ENCODE peak calls at places on chromosomes 3 and 15, in six cellular contexts. B is spleen, A is sigmoid colon, J is HCT116, R is HepG2, Z is GM23338. P is an unnamed sample.
A peak's percentile ranks its signal among the peaks of the same experiment; 100 is the strongest.

GRCh38 chr3:43905157-43905556 is 214.4 kb downstream of the ABHD5 start:
- DNase-seq in A (no peak), B (no peak), R (no peak), J (no peak), Z (no peak), P (no peak)

GRCh38 chr3:193190387-193190786 is 50.6 kb upstream of the PLAAT1 start:
- DNase-seq in J (peak; percentile 19), B (no peak), R (peak; percentile 23), A (no peak), Z (peak; percentile 94), P (no peak)

GRCh38 chr3:50777680-50778079 is 103.0 kb downstream of the DOCK3 start:
- DNase-seq in Z (no peak), R (no peak), B (no peak), A (no peak), J (no peak), P (no peak)

GRCh38 chr15:74896316-74896715 is 6.5 kb downstream of the MPI start:
- DNase-seq in J (no peak), R (no peak), B (peak; percentile 9), A (no peak), Z (no peak), P (no peak)

GRCh38 chr3:193829781-193830180 is 236.8 kb downstream of the OPA1 start:
- DNase-seq in R (no peak), B (no peak), A (no peak), J (peak; percentile 76), Z (no peak), P (peak; percentile 37)

GRCh38 chr3:197950661-197951029 is 655 bp downstream of the RPL35A start:
- DNase-seq in J (no peak), R (no peak), B (no peak), A (no peak), Z (no peak), P (no peak)

GRCh38 chr3:44060164-44060563 is 181.5 kb upstream of the TOPAZ1 start:
- DNase-seq in B (no peak), A (no peak), R (no peak), Z (no peak), J (no peak), P (no peak)

GRCh38 chr3:128794067-128794768 is 68.2 kb downstream of the RAB7A start:
- DNase-seq in Z (no peak), R (no peak), J (peak; percentile 42), A (no peak), B (no peak), P (no peak)

GRCh38 chr3:11643212-11644087 is at the start of gene VGLL4:
- DNase-seq in R (peak; percentile 80), J (peak; percentile 46), A (peak; percentile 95), Z (peak; percentile 92), B (peak; percentile 95), P (peak; percentile 86)

GRCh38 chr3:129938140-129938930 is 36.2 kb upstream of the TRH start:
- DNase-seq in Z (peak; percentile 11), A (peak; percentile 45), J (no peak), R (no peak), B (no peak), P (no peak)

GRCh38 chr15:66751579-66751978 is 49.5 kb downstream of the SMAD6 start:
- DNase-seq in B (peak; percentile 47), Z (no peak), A (peak; percentile 65), R (peak; percentile 60), J (peak; percentile 72), P (no peak)

GRCh38 chr3:152835311-152836102 is 576 bp downstream of the P2RY1 start:
- DNase-seq in Z (peak; percentile 75), A (peak; percentile 80), B (peak; percentile 84), R (no peak), J (no peak), P (peak; percentile 61)

GRCh38 chr15:101133751-101134261 is 118.0 kb downstream of the CHSY1 start:
- DNase-seq in J (no peak), B (peak; percentile 78), Z (peak; percentile 53), A (no peak), R (no peak), P (no peak)

GRCh38 chr15:88950600-88951160 is 37.5 kb upstream of the MFGE8 start:
- DNase-seq in Z (no peak), R (no peak), A (no peak), B (no peak), J (no peak), P (no peak)

GRCh38 chr15:92954578-92954977 is 54.5 kb downstream of the CHD2 start:
- DNase-seq in R (peak; percentile 33), Z (peak; percentile 50), J (no peak), B (no peak), A (no peak), P (no peak)

GRCh38 chr3:187207624-187208023 is 10.3 kb downstream of the RTP1 start:
- DNase-seq in J (no peak), R (no peak), A (no peak), B (no peak), Z (no peak), P (no peak)

GRCh38 chr3:141240290-141241247 is 8.9 kb downstream of the PXYLP1 start:
- DNase-seq in J (no peak), R (no peak), B (no peak), A (no peak), Z (no peak), P (no peak)

GRCh38 chr3:43691120-43692002 is 623 bp downstream of the ABHD5 start:
- DNase-seq in R (peak; percentile 30), Z (peak; percentile 93), J (peak; percentile 68), B (peak; percentile 93), A (peak; percentile 82), P (peak; percentile 82)

DNA sequence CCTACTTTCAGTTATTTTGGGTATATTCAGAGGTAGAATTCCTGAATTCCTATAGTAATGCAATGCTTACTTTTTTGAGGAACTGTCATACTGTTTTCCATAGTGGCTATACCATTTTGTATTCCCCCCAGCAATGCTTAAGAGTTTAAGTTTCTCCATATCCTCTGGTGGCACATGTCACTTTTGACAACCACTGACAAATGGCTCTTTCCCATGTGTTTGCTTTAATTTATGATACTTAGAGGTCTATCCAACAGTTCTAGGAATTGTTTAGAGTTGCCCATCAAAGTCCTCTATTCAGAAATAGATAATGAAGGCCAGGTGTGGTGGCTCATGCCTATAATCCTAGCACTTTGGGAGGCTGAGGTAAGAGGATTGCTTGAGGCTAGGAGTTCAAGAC is 128.9 kb upstream of the CFAP20DC start:
- DNase-seq in A (no peak), J (no peak), R (no peak), Z (no peak), B (no peak), P (no peak)
- H3K27ac ChIP-seq in A (no peak overlapping the region), J (no peak overlapping the region), R (no peak overlapping the region), Z (no peak overlapping the region), B (no peak overlapping the region), P (no peak overlapping the region)

DNA sequence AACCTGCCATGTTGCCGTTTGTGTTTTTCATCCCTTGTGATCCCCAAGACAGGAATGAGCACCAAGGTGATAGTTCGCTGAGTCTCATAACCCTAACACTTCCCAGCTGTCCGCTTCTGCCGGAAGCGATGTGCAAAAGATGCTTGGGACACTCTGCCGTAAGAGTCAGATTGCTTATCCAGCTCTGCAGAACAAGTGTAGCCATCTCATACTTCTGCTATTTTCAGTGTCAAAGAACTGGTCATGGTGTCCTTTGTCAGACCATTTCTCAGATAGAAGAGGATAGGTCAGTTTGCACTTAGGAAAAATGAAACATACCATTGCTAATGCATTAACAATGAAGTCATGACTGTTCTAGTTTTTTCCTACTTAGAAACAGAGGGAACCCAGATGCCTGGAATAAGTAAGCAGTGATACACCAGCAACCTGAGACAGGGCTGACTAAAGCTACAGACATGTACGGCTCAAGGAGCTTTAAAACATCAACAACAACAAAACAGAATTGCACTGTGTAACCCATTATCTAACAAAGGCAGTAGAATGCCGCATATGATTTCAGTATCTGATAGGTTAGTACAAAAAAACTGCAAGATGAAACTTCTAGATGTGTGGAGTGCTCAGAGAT is 134.0 kb upstream of the IL12A start:
- DNase-seq in B (no peak), R (peak; percentile 3), J (peak; percentile 59), Z (no peak), A (no peak), P (no peak)
- TF ChIP-seq POLR2AphosphoS5 in B (peak; percentile 57), R (no peak), J (no peak), Z (no peak), A (no peak), P (no peak)

GRCh38 chr15:68846851-68847439 is 26.2 kb upstream of the ANP32A start:
- DNase-seq in Z (no peak), J (no peak), B (no peak), A (no peak), R (no peak), P (no peak)

GRCh38 chr15:68842958-68843357 is 22.3 kb upstream of the ANP32A start:
- DNase-seq in R (no peak), Z (no peak), B (no peak), A (no peak), J (no peak), P (no peak)

GRCh38 chr15:68844856-68845550 is 24.3 kb upstream of the ANP32A start:
- DNase-seq in B (no peak), J (no peak), R (no peak), Z (no peak), A (no peak), P (no peak)

GRCh38 chr15:68849477-68849876 is 28.8 kb upstream of the ANP32A start:
- DNase-seq in A (no peak), Z (no peak), J (no peak), R (no peak), B (no peak), P (no peak)

DNA sequence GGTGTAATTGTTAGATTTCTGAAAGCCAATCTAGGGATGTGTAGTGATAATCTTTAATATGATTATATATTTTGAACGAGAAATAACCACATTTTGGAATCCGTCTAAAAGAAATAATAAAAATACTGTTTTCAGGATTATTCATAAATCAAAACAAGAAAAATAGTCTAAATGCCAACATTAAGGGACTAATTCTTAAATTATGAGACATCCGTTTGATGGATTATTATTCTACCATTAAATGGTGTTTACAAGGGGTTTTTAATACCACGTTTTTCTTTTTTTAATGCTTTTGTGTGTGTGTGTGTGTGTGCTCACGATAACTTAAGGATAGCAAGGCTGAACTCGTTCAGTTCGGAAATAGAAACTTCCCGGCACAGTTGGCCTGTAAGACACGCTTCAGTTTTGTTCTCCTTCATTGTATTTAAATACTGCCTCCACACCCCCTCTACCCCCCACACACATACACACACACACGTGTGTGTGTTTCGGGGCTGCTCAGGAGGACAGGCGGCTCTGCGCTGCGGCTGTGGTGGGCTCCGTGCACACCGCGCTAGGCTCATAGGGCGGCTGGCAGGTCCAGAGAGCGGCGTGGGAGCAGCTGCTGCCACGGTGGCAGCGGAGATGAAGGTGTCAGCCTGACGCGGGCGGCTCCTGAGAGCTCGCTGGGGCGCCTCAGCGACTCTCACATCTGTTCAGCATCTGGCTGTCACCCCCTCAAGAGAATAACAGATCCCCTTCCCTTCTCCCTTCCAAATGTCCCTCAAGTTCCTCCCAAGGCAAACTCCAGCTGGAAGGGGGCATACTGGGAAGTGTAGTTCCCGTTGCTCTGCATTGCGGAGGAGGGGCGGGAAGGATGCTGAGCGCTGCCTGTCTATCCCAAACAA is 23.0 kb upstream of the ANP32A start:
- DNase-seq in A (no peak), R (no peak), J (no peak), Z (peak; percentile 85), B (peak; percentile 77), P (peak; percentile 10)
- H3K4me3 ChIP-seq in A (peak overlapping the region; percentile 36), R (no peak overlapping the region), J (no peak overlapping the region), Z (peak overlapping the region; percentile 70), B (peak overlapping the region; percentile 63), P (peak overlapping the region; percentile 41)

DNA sequence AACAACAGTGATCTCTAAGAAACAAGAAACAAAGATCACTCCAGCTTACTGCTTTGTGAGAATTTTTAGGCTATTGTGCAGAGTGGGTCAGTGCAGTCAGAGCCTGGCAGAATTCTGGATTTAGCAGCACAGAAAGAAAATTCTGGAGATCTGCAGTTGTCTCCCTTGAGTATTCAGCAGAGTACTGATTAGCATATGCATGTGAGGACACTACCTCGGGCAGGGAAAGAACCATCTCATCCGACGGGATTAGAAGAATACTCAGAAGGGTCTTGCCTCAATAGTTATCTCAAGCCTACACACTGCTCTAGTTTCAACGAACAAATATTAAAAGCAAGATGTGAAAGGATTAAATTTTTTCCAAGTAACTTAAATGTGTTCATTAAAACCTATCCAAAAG is 70.7 kb downstream of the TRPC1 start:
- DNase-seq in Z (peak; percentile 45), B (no peak), R (no peak), J (no peak), A (no peak), P (no peak)
- H3K27ac ChIP-seq in Z (no peak overlapping the region), B (no peak overlapping the region), R (no peak overlapping the region), J (no peak overlapping the region), A (no peak overlapping the region), P (no peak overlapping the region)

P was measured in transverse colon.